ENCODE peak calls at places on chromosome 11, in five cellular contexts. D, F, C, B and S are unnamed samples.

GRCh38 chr11:117229411-117229810 is 2.5 kb downstream of the PCSK7 start:
- DNase-seq in F (no peak), B (no peak), D (no peak), C (no peak), S (no peak)

GRCh38 chr11:495537-495931 is 11.5 kb downstream of the RNH1 start:
- DNase-seq in F (no peak), C (no peak), B (no peak), D (no peak), S (no peak)

GRCh38 chr11:113697075-113697474 is 9.0 kb downstream of the TMPRSS5 start:
- DNase-seq in B (no peak), C (no peak), F (no peak), D (no peak), S (no peak)

GRCh38 chr11:117230286-117230961 is 1.4 kb downstream of the PCSK7 start:
- DNase-seq in F (no peak), B (no peak), D (no peak), C (peak), S (peak)

GRCh38 chr11:120186799-120187591 is 23.8 kb upstream of the OAF start:
- DNase-seq in C (no peak), D (no peak), B (no peak), F (no peak), S (no peak)

GRCh38 chr11:128904872-128905344 is 13.8 kb downstream of the KCNJ5 start:
- DNase-seq in C (no peak), B (peak), D (peak), F (no peak), S (peak)

GRCh38 chr11:34427171-34427805 is 11.4 kb upstream of the CAT start:
- DNase-seq in D (no peak), C (no peak), B (peak), F (no peak), S (no peak)

GRCh38 chr11:95891423-95892177 is 32.3 kb downstream of the MTMR2 start:
- DNase-seq in F (no peak), D (no peak), C (no peak), B (no peak), S (no peak)

GRCh38 chr11:64842851-64843841 is 1.3 kb downstream of the CDC42BPG start:
- DNase-seq in F (no peak), D (no peak), B (no peak), C (no peak), S (no peak)

GRCh38 chr11:9169595-9170295 is 78.3 kb upstream of the SCUBE2 start:
- DNase-seq in D (no peak), C (no peak), B (no peak), F (no peak), S (no peak)

GRCh38 chr11:19992998-19993397 is 167.3 kb downstream of the DBX1 start:
- DNase-seq in F (no peak), C (no peak), D (no peak), B (no peak), S (no peak)

GRCh38 chr11:47276923-47277322 is 7.0 kb downstream of the MADD start:
- DNase-seq in F (no peak), B (no peak), C (no peak), D (no peak), S (no peak)

GRCh38 chr11:114058871-114059277 is 637 bp upstream of the ZBTB16 start:
- DNase-seq in B (no peak), F (no peak), D (peak), C (no peak), S (no peak)

GRCh38 chr11:1751999-1752906 is 1.9 kb upstream of the IFITM10 start:
- DNase-seq in B (no peak), C (no peak), D (no peak), F (no peak), S (no peak)

GRCh38 chr11:32087602-32088001 is 3.3 kb upstream of the RCN1 start:
- DNase-seq in B (no peak), D (no peak), C (no peak), F (no peak), S (no peak)

GRCh38 chr11:117096140-117096972 is 1.9 kb downstream of the SIK3 start:
- DNase-seq in C (peak), F (peak), B (no peak), D (no peak), S (peak)

GRCh38 chr11:94997437-94997836 is 23.9 kb downstream of the KDM4D start:
- DNase-seq in B (no peak), C (no peak), D (no peak), F (no peak), S (no peak)

GRCh38 chr11:2746401-2747230 is 46.8 kb upstream of the KCNQ1OT1 start:
- DNase-seq in C (no peak), B (no peak), F (no peak), D (peak), S (no peak)

GRCh38 chr11:13109616-13110015 is 100.5 kb downstream of the RASSF10 start:
- DNase-seq in C (no peak), B (no peak), D (no peak), F (no peak), S (no peak)

GRCh38 chr11:119361056-119361787 is 14.7 kb upstream of the MFRP start:
- DNase-seq in B (peak), D (peak), F (no peak), C (no peak), S (no peak)

GRCh38 chr11:31340903-31341572 is 28.5 kb downstream of the DCDC1 start:
- DNase-seq in D (no peak), C (no peak), F (no peak), B (peak), S (no peak)

GRCh38 chr11:97574976-97575665 is 1185.3 kb downstream of the JRKL start:
- DNase-seq in D (no peak), F (no peak), C (no peak), B (no peak), S (no peak)

GRCh38 chr11:12287374-12288211 is 89.8 kb upstream of the PARVA start:
- DNase-seq in F (no peak), C (no peak), D (no peak), B (no peak), S (no peak)

GRCh38 chr11:80758787-80759186 is 1318.0 kb upstream of the TENM4 start:
- DNase-seq in D (no peak), C (no peak), F (no peak), B (no peak), S (no peak)

GRCh38 chr11:101523634-101524260 is 60.1 kb downstream of the TRPC6 start:
- DNase-seq in F (no peak), B (no peak), D (no peak), C (no peak), S (no peak)

GRCh38 chr11:2574553-2575535 is 125.0 kb downstream of the KCNQ1OT1 start:
- DNase-seq in D (no peak), B (no peak), C (no peak), F (peak), S (no peak)

GRCh38 chr11:70544774-70545625 is 146.7 kb downstream of the CTTN start:
- DNase-seq in B (no peak), D (no peak), F (no peak), C (no peak), S (no peak)

GRCh38 chr11:786235-787083 is 3.4 kb downstream of the CEND1 start:
- DNase-seq in C (no peak), B (no peak), D (no peak), F (no peak), S (no peak)

GRCh38 chr11:6298605-6299004 is 21.7 kb downstream of the CAVIN3 start:
- DNase-seq in F (no peak), D (peak), C (no peak), B (peak), S (no peak)

GRCh38 chr11:96272542-96273306 is 70.3 kb downstream of the MAML2 start:
- DNase-seq in D (no peak), F (no peak), C (no peak), B (no peak), S (no peak)

GRCh38 chr11:13928566-13929251 is 33.8 kb upstream of the SPON1 start:
- DNase-seq in D (no peak), B (peak), C (no peak), F (no peak), S (no peak)

GRCh38 chr11:120579601-120580000 is 68.1 kb downstream of the GRIK4 start:
- DNase-seq in B (no peak), C (no peak), D (no peak), F (no peak), S (no peak)

GRCh38 chr11:94700631-94701030 is 67.5 kb upstream of the AMOTL1 start:
- DNase-seq in C (no peak), D (no peak), B (no peak), F (no peak), S (no peak)

GRCh38 chr11:23856654-23857053 is 640.2 kb upstream of the LUZP2 start:
- DNase-seq in C (no peak), F (no peak), D (no peak), B (no peak), S (no peak)